ENCODE peak calls at places on chromosomes 12 and 14, in seven cellular contexts. One of them, this sample, is unnamed.

GRCh38 chr12:50207424-50207823 is 40.3 kb upstream of the CERS5 start:
- DNase-seq in Karpas-422: peak; percentile 55
- DNase-seq in Right ventricle myocardium superior: no peak
- DNase-seq in RWPE1: no peak
- DNase-seq in NCI-H146: no peak
- DNase-seq in NCI-H345: no peak
- DNase-seq in adipocyte: no peak
- DNase-seq in this sample: no peak

GRCh38 chr12:98752726-98753125 is 107.6 kb downstream of the APAF1 start:
- DNase-seq in adipocyte: peak; percentile 70
- DNase-seq in RWPE1: no peak
- DNase-seq in Right ventricle myocardium superior: no peak
- DNase-seq in NCI-H345: no peak
- DNase-seq in Karpas-422: no peak
- DNase-seq in NCI-H146: no peak
- DNase-seq in this sample: no peak

GRCh38 chr12:105773501-105773900 is 365.3 kb downstream of the NUAK1 start:
- DNase-seq in NCI-H345: no peak
- DNase-seq in Karpas-422: no peak
- DNase-seq in RWPE1: no peak
- DNase-seq in adipocyte: no peak
- DNase-seq in NCI-H146: no peak
- DNase-seq in Right ventricle myocardium superior: no peak
- DNase-seq in this sample: no peak

GRCh38 chr12:1740161-1740948 is 49.5 kb downstream of the ADIPOR2 start:
- DNase-seq in Right ventricle myocardium superior: no peak
- DNase-seq in NCI-H345: no peak
- DNase-seq in NCI-H146: no peak
- DNase-seq in Karpas-422: no peak
- DNase-seq in adipocyte: no peak
- DNase-seq in RWPE1: no peak
- DNase-seq in this sample: no peak

GRCh38 chr12:103955811-103956514 is 9.7 kb upstream of the TDG start:
- DNase-seq in NCI-H345: no peak
- DNase-seq in Right ventricle myocardium superior: no peak
- DNase-seq in RWPE1: no peak
- DNase-seq in NCI-H146: peak; percentile 13
- DNase-seq in Karpas-422: peak; percentile 70
- DNase-seq in adipocyte: peak; percentile 34
- DNase-seq in this sample: no peak

GRCh38 chr12:101809208-101809607 is 21.6 kb downstream of the GNPTAB start:
- DNase-seq in Right ventricle myocardium superior: no peak
- DNase-seq in RWPE1: no peak
- DNase-seq in NCI-H345: no peak
- DNase-seq in adipocyte: no peak
- DNase-seq in NCI-H146: no peak
- DNase-seq in Karpas-422: no peak
- DNase-seq in this sample: no peak

GRCh38 chr14:78448483-78449094 is 278.4 kb downstream of the NRXN3 start:
- DNase-seq in NCI-H146: peak; percentile 37
- DNase-seq in Karpas-422: peak; percentile 87
- DNase-seq in NCI-H345: peak; percentile 59
- DNase-seq in Right ventricle myocardium superior: peak; percentile 43
- DNase-seq in adipocyte: peak; percentile 50
- DNase-seq in RWPE1: peak; percentile 36
- DNase-seq in this sample: peak; percentile 71

GRCh38 chr14:99531221-99532096 is 50.2 kb downstream of the CCNK start:
- DNase-seq in adipocyte: peak; percentile 75
- DNase-seq in RWPE1: no peak
- DNase-seq in Right ventricle myocardium superior: no peak
- DNase-seq in Karpas-422: no peak
- DNase-seq in NCI-H345: peak; percentile 63
- DNase-seq in NCI-H146: peak; percentile 77
- DNase-seq in this sample: no peak

GRCh38 chr12:26251600-26251999 is 56.2 kb downstream of the SSPN start:
- DNase-seq in Right ventricle myocardium superior: peak; percentile 73
- DNase-seq in adipocyte: no peak
- DNase-seq in NCI-H146: no peak
- DNase-seq in Karpas-422: no peak
- DNase-seq in NCI-H345: no peak
- DNase-seq in RWPE1: no peak
- DNase-seq in this sample: no peak

GRCh38 chr12:6264402-6265037 is 46.0 kb upstream of the PLEKHG6 start:
- DNase-seq in NCI-H345: peak; percentile 29
- DNase-seq in Karpas-422: no peak
- DNase-seq in adipocyte: peak; percentile 78
- DNase-seq in Right ventricle myocardium superior: no peak
- DNase-seq in RWPE1: no peak
- DNase-seq in NCI-H146: peak; percentile 68
- DNase-seq in this sample: peak; percentile 69

GRCh38 chr14:89491701-89492381 is 74.8 kb upstream of the FOXN3 start:
- DNase-seq in RWPE1: no peak
- DNase-seq in NCI-H146: no peak
- DNase-seq in Right ventricle myocardium superior: no peak
- DNase-seq in Karpas-422: no peak
- DNase-seq in adipocyte: peak; percentile 65
- DNase-seq in NCI-H345: no peak
- DNase-seq in this sample: no peak

GRCh38 chr14:85380891-85381290 is 149.1 kb upstream of the FLRT2 start:
- DNase-seq in Karpas-422: no peak
- DNase-seq in NCI-H345: no peak
- DNase-seq in Right ventricle myocardium superior: no peak
- DNase-seq in NCI-H146: no peak
- DNase-seq in adipocyte: peak; percentile 44
- DNase-seq in RWPE1: no peak
- DNase-seq in this sample: no peak

GRCh38 chr14:75279739-75280447 is 1.3 kb downstream of the FOS start:
- DNase-seq in NCI-H146: no peak
- DNase-seq in Karpas-422: no peak
- DNase-seq in Right ventricle myocardium superior: peak; percentile 57
- DNase-seq in NCI-H345: no peak
- DNase-seq in RWPE1: no peak
- DNase-seq in adipocyte: peak; percentile 49
- DNase-seq in this sample: peak; percentile 66

GRCh38 chr14:89428556-89429196 is 11.6 kb upstream of the FOXN3 start:
- DNase-seq in adipocyte: peak; percentile 45
- DNase-seq in Right ventricle myocardium superior: peak; percentile 59
- DNase-seq in NCI-H146: peak; percentile 92
- DNase-seq in RWPE1: peak; percentile 74
- DNase-seq in NCI-H345: peak; percentile 87
- DNase-seq in Karpas-422: no peak
- DNase-seq in this sample: no peak

GRCh38 chr14:96660667-96661066 is 136.5 kb upstream of the VRK1 start:
- DNase-seq in Right ventricle myocardium superior: no peak
- DNase-seq in NCI-H345: no peak
- DNase-seq in adipocyte: no peak
- DNase-seq in Karpas-422: no peak
- DNase-seq in RWPE1: no peak
- DNase-seq in NCI-H146: peak; percentile 48
- DNase-seq in this sample: no peak

GRCh38 chr12:132621657-132622435 is 3.3 kb downstream of the P2RX2 start:
- DNase-seq in RWPE1: no peak
- DNase-seq in Right ventricle myocardium superior: no peak
- DNase-seq in NCI-H146: no peak
- DNase-seq in Karpas-422: no peak
- DNase-seq in adipocyte: no peak
- DNase-seq in NCI-H345: no peak
- DNase-seq in this sample: no peak

GRCh38 chr12:49942921-49943662 is 7.4 kb upstream of the AQP2 start:
- DNase-seq in Right ventricle myocardium superior: no peak
- DNase-seq in RWPE1: no peak
- DNase-seq in adipocyte: no peak
- DNase-seq in NCI-H345: no peak
- DNase-seq in NCI-H146: no peak
- DNase-seq in Karpas-422: peak; percentile 94
- DNase-seq in this sample: peak; percentile 69

GRCh38 chr14:55153951-55154350 is 24.9 kb downstream of the LGALS3 start:
- DNase-seq in Right ventricle myocardium superior: no peak
- DNase-seq in RWPE1: no peak
- DNase-seq in adipocyte: no peak
- DNase-seq in Karpas-422: no peak
- DNase-seq in NCI-H345: no peak
- DNase-seq in NCI-H146: no peak
- DNase-seq in this sample: no peak

GRCh38 chr12:39587247-39587646 is 32.4 kb downstream of the ABCD2 start:
- DNase-seq in NCI-H146: no peak
- DNase-seq in adipocyte: no peak
- DNase-seq in Right ventricle myocardium superior: no peak
- DNase-seq in RWPE1: peak; percentile 15
- DNase-seq in NCI-H345: no peak
- DNase-seq in Karpas-422: no peak
- DNase-seq in this sample: no peak

GRCh38 chr12:11508699-11509098 is 113.3 kb upstream of the PRB2 start:
- DNase-seq in NCI-H146: no peak
- DNase-seq in RWPE1: no peak
- DNase-seq in NCI-H345: no peak
- DNase-seq in Karpas-422: no peak
- DNase-seq in adipocyte: peak; percentile 41
- DNase-seq in Right ventricle myocardium superior: no peak
- DNase-seq in this sample: no peak

GRCh38 chr12:117039891-117040309 is 59.3 kb downstream of the TESC start:
- DNase-seq in Right ventricle myocardium superior: peak; percentile 40
- DNase-seq in adipocyte: no peak
- DNase-seq in NCI-H345: no peak
- DNase-seq in RWPE1: no peak
- DNase-seq in NCI-H146: no peak
- DNase-seq in Karpas-422: no peak
- DNase-seq in this sample: no peak

GRCh38 chr14:53306267-53306721 is 153.2 kb upstream of the DDHD1 start:
- DNase-seq in Right ventricle myocardium superior: peak; percentile 65
- DNase-seq in RWPE1: peak; percentile 72
- DNase-seq in NCI-H146: peak; percentile 25
- DNase-seq in NCI-H345: peak; percentile 51
- DNase-seq in adipocyte: peak; percentile 76
- DNase-seq in Karpas-422: peak; percentile 77
- DNase-seq in this sample: peak; percentile 30